ENCODE peak calls at places on chromosomes 16 and 17, in six cellular contexts. One of them, this sample, is unnamed.
A peak's percentile ranks its signal among the peaks of the same experiment; 100 is the strongest.

GRCh38 chr17:72134560-72135399 is 14.0 kb downstream of the SOX9 start:
- DNase-seq in GM12864: no peak
- DNase-seq in HTR-8/SVneo: no peak
- DNase-seq in T-helper 9 cell: no peak
- DNase-seq in fibroblast of lung: peak; percentile 75
- DNase-seq in AML-193: no peak
- DNase-seq in this sample: no peak

GRCh38 chr17:37098910-37099664 is 150.3 kb downstream of the AATF start:
- DNase-seq in AML-193: no peak
- DNase-seq in GM12864: no peak
- DNase-seq in fibroblast of lung: no peak
- DNase-seq in HTR-8/SVneo: no peak
- DNase-seq in T-helper 9 cell: no peak
- DNase-seq in this sample: no peak

GRCh38 chr16:69424935-69425784 is 741 bp downstream of the CYB5B start:
- DNase-seq in HTR-8/SVneo: no peak
- DNase-seq in AML-193: no peak
- DNase-seq in fibroblast of lung: no peak
- DNase-seq in T-helper 9 cell: no peak
- DNase-seq in GM12864: peak; percentile 31
- DNase-seq in this sample: peak; percentile 5

GRCh38 chr17:79935845-79936470 is 96.7 kb upstream of the CBX4 start:
- DNase-seq in AML-193: no peak
- DNase-seq in T-helper 9 cell: no peak
- DNase-seq in HTR-8/SVneo: no peak
- DNase-seq in fibroblast of lung: no peak
- DNase-seq in GM12864: no peak
- DNase-seq in this sample: no peak

GRCh38 chr16:87819983-87820382 is 49.3 kb downstream of the SLC7A5 start:
- DNase-seq in T-helper 9 cell: no peak
- DNase-seq in HTR-8/SVneo: no peak
- DNase-seq in GM12864: no peak
- DNase-seq in fibroblast of lung: no peak
- DNase-seq in AML-193: no peak
- DNase-seq in this sample: no peak

GRCh38 chr17:78450696-78451344 is 72.4 kb downstream of the PGS1 start:
- DNase-seq in GM12864: no peak
- DNase-seq in T-helper 9 cell: no peak
- DNase-seq in HTR-8/SVneo: no peak
- DNase-seq in AML-193: no peak
- DNase-seq in fibroblast of lung: no peak
- DNase-seq in this sample: no peak

GRCh38 chr17:82927311-82927660 is 87.5 kb upstream of the ZNF750 start:
- DNase-seq in T-helper 9 cell: no peak
- DNase-seq in GM12864: no peak
- DNase-seq in AML-193: no peak
- DNase-seq in HTR-8/SVneo: no peak
- DNase-seq in fibroblast of lung: no peak
- DNase-seq in this sample: no peak

GRCh38 chr16:73356401-73357079 is 308.6 kb upstream of the ZFHX3 start:
- DNase-seq in GM12864: no peak
- DNase-seq in HTR-8/SVneo: no peak
- DNase-seq in fibroblast of lung: no peak
- DNase-seq in T-helper 9 cell: no peak
- DNase-seq in AML-193: no peak
- DNase-seq in this sample: no peak

GRCh38 chr17:31085563-31085962 is 9.2 kb upstream of the NF1 start:
- DNase-seq in GM12864: no peak
- DNase-seq in fibroblast of lung: peak; percentile 75
- DNase-seq in T-helper 9 cell: no peak
- DNase-seq in AML-193: no peak
- DNase-seq in HTR-8/SVneo: no peak
- DNase-seq in this sample: peak; percentile 7

This sample was measured in erythroblast.